ENCODE peak calls at places on chromosomes 6 and 20, in eight cellular contexts. One of them, this sample, is unnamed.

GRCh38 chr6:154923199-154923869 is 71.8 kb upstream of the TIAM2 start:
- DNase-seq in GM12878: no peak
- DNase-seq in neural progenitor cell: peak; percentile 43
- DNase-seq in aorta: no peak
- DNase-seq in lung: no peak
- DNase-seq in osteoblast: no peak
- DNase-seq in H9: peak; percentile 52
- DNase-seq in keratinocyte: no peak
- DNase-seq in this sample: no peak

GRCh38 chr6:165556116-165556843 is 106.8 kb downstream of the PDE10A start:
- DNase-seq in H9: no peak
- DNase-seq in osteoblast: no peak
- DNase-seq in keratinocyte: no peak
- DNase-seq in aorta: no peak
- DNase-seq in GM12878: no peak
- DNase-seq in neural progenitor cell: no peak
- DNase-seq in lung: no peak
- DNase-seq in this sample: no peak

GRCh38 chr6:12403201-12403826 is 113.2 kb downstream of the EDN1 start:
- DNase-seq in osteoblast: peak; percentile 68
- DNase-seq in neural progenitor cell: no peak
- DNase-seq in GM12878: no peak
- DNase-seq in aorta: no peak
- DNase-seq in H9: no peak
- DNase-seq in keratinocyte: no peak
- DNase-seq in lung: no peak
- DNase-seq in this sample: no peak

GRCh38 chr6:104284872-104285271 is 574.8 kb downstream of the HACE1 start:
- DNase-seq in osteoblast: peak; percentile 59
- DNase-seq in keratinocyte: no peak
- DNase-seq in lung: no peak
- DNase-seq in H9: no peak
- DNase-seq in GM12878: no peak
- DNase-seq in aorta: no peak
- DNase-seq in neural progenitor cell: no peak
- DNase-seq in this sample: no peak

GRCh38 chr6:42281570-42281969 is 63.9 kb upstream of the MRPS10 start:
- DNase-seq in H9: no peak
- DNase-seq in aorta: no peak
- DNase-seq in GM12878: no peak
- DNase-seq in keratinocyte: no peak
- DNase-seq in osteoblast: no peak
- DNase-seq in lung: no peak
- DNase-seq in neural progenitor cell: no peak
- DNase-seq in this sample: no peak

GRCh38 chr6:34391023-34391485 is 1.4 kb downstream of the NUDT3 start:
- DNase-seq in keratinocyte: no peak
- DNase-seq in neural progenitor cell: no peak
- DNase-seq in osteoblast: peak; percentile 82
- DNase-seq in H9: no peak
- DNase-seq in lung: peak; percentile 45
- DNase-seq in GM12878: no peak
- DNase-seq in aorta: peak; percentile 59
- DNase-seq in this sample: peak; percentile 54

GRCh38 chr6:129104131-129104530 is 221.2 kb downstream of the LAMA2 start:
- DNase-seq in osteoblast: no peak
- DNase-seq in GM12878: no peak
- DNase-seq in aorta: no peak
- DNase-seq in lung: no peak
- DNase-seq in neural progenitor cell: no peak
- DNase-seq in keratinocyte: peak; percentile 13
- DNase-seq in H9: no peak
- DNase-seq in this sample: no peak

GRCh38 chr6:157267109-157267611 is 56.2 kb downstream of the TMEM242 start:
- DNase-seq in GM12878: no peak
- DNase-seq in osteoblast: peak; percentile 64
- DNase-seq in lung: no peak
- DNase-seq in neural progenitor cell: peak; percentile 30
- DNase-seq in H9: peak; percentile 67
- DNase-seq in aorta: no peak
- DNase-seq in keratinocyte: no peak
- DNase-seq in this sample: no peak

GRCh38 chr6:119350202-119351004 is 842 bp upstream of the MAN1A1 start:
- DNase-seq in aorta: no peak
- DNase-seq in H9: no peak
- DNase-seq in keratinocyte: no peak
- DNase-seq in GM12878: no peak
- DNase-seq in neural progenitor cell: no peak
- DNase-seq in lung: peak; percentile 39
- DNase-seq in osteoblast: peak; percentile 91
- DNase-seq in this sample: no peak

GRCh38 chr6:167574431-167575097 is 249.7 kb downstream of the TTLL2 start:
- DNase-seq in keratinocyte: no peak
- DNase-seq in aorta: peak; percentile 80
- DNase-seq in lung: peak; percentile 28
- DNase-seq in GM12878: no peak
- DNase-seq in osteoblast: no peak
- DNase-seq in H9: no peak
- DNase-seq in neural progenitor cell: no peak
- DNase-seq in this sample: no peak

GRCh38 chr6:127637830-127638229 is 60.9 kb downstream of the C6orf58 start:
- DNase-seq in GM12878: no peak
- DNase-seq in H9: no peak
- DNase-seq in neural progenitor cell: no peak
- DNase-seq in aorta: no peak
- DNase-seq in osteoblast: no peak
- DNase-seq in keratinocyte: no peak
- DNase-seq in lung: no peak
- DNase-seq in this sample: no peak

GRCh38 chr20:56273491-56273890 is 25.0 kb downstream of the MC3R start:
- DNase-seq in neural progenitor cell: no peak
- DNase-seq in keratinocyte: no peak
- DNase-seq in lung: no peak
- DNase-seq in GM12878: no peak
- DNase-seq in osteoblast: no peak
- DNase-seq in aorta: no peak
- DNase-seq in H9: no peak
- DNase-seq in this sample: no peak

GRCh38 chr6:108844135-108844534 is 4.1 kb upstream of the ARMC2 start:
- DNase-seq in GM12878: no peak
- DNase-seq in H9: no peak
- DNase-seq in osteoblast: no peak
- DNase-seq in neural progenitor cell: no peak
- DNase-seq in lung: no peak
- DNase-seq in aorta: no peak
- DNase-seq in keratinocyte: no peak
- DNase-seq in this sample: no peak

GRCh38 chr6:133241901-133242760 is 974 bp downstream of the EYA4 start:
- DNase-seq in neural progenitor cell: peak; percentile 68
- DNase-seq in GM12878: no peak
- DNase-seq in H9: peak; percentile 52
- DNase-seq in lung: no peak
- DNase-seq in osteoblast: peak; percentile 87
- DNase-seq in aorta: no peak
- DNase-seq in keratinocyte: no peak
- DNase-seq in this sample: no peak

GRCh38 chr6:154410619-154411044 is 54.0 kb upstream of the IPCEF1 start:
- DNase-seq in neural progenitor cell: no peak
- DNase-seq in osteoblast: peak; percentile 94
- DNase-seq in lung: peak; percentile 33
- DNase-seq in keratinocyte: peak; percentile 25
- DNase-seq in aorta: peak; percentile 77
- DNase-seq in H9: no peak
- DNase-seq in GM12878: no peak
- DNase-seq in this sample: no peak

GRCh38 chr6:154058963-154059680 is 20.1 kb downstream of the OPRM1 start:
- DNase-seq in keratinocyte: no peak
- DNase-seq in neural progenitor cell: no peak
- DNase-seq in aorta: no peak
- DNase-seq in lung: no peak
- DNase-seq in osteoblast: no peak
- DNase-seq in H9: no peak
- DNase-seq in GM12878: no peak
- DNase-seq in this sample: no peak

GRCh38 chr6:99603421-99604160 is 3.0 kb upstream of the PRDM13 start:
- DNase-seq in lung: no peak
- DNase-seq in GM12878: no peak
- DNase-seq in aorta: no peak
- DNase-seq in neural progenitor cell: peak; percentile 94
- DNase-seq in H9: peak; percentile 80
- DNase-seq in osteoblast: no peak
- DNase-seq in keratinocyte: no peak
- DNase-seq in this sample: peak; percentile 45

GRCh38 chr20:33518071-33518470 is 28.2 kb downstream of the CBFA2T2 start:
- DNase-seq in neural progenitor cell: peak; percentile 33
- DNase-seq in GM12878: no peak
- DNase-seq in osteoblast: no peak
- DNase-seq in H9: no peak
- DNase-seq in aorta: no peak
- DNase-seq in lung: no peak
- DNase-seq in keratinocyte: no peak
- DNase-seq in this sample: no peak

GRCh38 chr6:89596484-89596883 is 42.1 kb downstream of the LYRM2 start:
- DNase-seq in keratinocyte: no peak
- DNase-seq in H9: no peak
- DNase-seq in aorta: no peak
- DNase-seq in neural progenitor cell: no peak
- DNase-seq in GM12878: no peak
- DNase-seq in lung: no peak
- DNase-seq in osteoblast: no peak
- DNase-seq in this sample: no peak

GRCh38 chr20:32472581-32473207 is 112.4 kb downstream of the NOL4L start:
- DNase-seq in osteoblast: peak; percentile 73
- DNase-seq in GM12878: no peak
- DNase-seq in aorta: no peak
- DNase-seq in lung: no peak
- DNase-seq in neural progenitor cell: no peak
- DNase-seq in keratinocyte: no peak
- DNase-seq in H9: no peak
- DNase-seq in this sample: no peak

GRCh38 chr20:32468860-32469259 is 110.7 kb downstream of the ASXL1 start:
- DNase-seq in lung: no peak
- DNase-seq in aorta: no peak
- DNase-seq in GM12878: no peak
- DNase-seq in osteoblast: peak; percentile 43
- DNase-seq in neural progenitor cell: no peak
- DNase-seq in H9: no peak
- DNase-seq in keratinocyte: no peak
- DNase-seq in this sample: no peak

GRCh38 chr20:32470025-32470861 is 112.1 kb downstream of the ASXL1 start:
- DNase-seq in keratinocyte: no peak
- DNase-seq in aorta: no peak
- DNase-seq in lung: peak; percentile 54
- DNase-seq in H9: peak; percentile 85
- DNase-seq in GM12878: no peak
- DNase-seq in osteoblast: peak; percentile 80
- DNase-seq in neural progenitor cell: peak; percentile 64
- DNase-seq in this sample: peak; percentile 69

GRCh38 chr20:32473231-32474008 is 111.7 kb downstream of the NOL4L start:
- DNase-seq in GM12878: no peak
- DNase-seq in osteoblast: peak; percentile 56
- DNase-seq in H9: no peak
- DNase-seq in lung: no peak
- DNase-seq in keratinocyte: no peak
- DNase-seq in neural progenitor cell: peak; percentile 73
- DNase-seq in aorta: no peak
- DNase-seq in this sample: peak; percentile 63

DNA sequence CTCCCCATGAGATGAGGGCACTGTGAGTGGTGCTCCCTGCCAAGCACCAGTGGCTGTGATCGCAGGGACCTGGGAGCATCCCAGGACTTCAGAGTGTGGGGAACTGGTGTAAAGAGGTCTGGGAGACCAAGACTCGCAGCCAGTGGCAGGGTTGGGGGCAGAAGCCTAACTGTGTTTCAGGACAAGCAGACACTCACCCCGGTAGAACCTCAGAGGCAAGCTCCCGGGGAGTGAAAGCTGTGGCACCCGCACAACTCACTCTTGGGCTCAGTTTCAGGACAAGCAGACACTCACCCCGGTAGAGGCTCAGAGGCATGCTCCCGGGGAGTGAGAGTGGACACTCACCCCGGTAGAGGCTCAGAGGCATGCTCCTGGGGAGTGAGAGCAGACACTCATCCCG is 112.8 kb downstream of the ASXL1 start:
- DNase-seq in keratinocyte: no peak
- DNase-seq in H9: no peak
- DNase-seq in lung: no peak
- DNase-seq in osteoblast: peak; percentile 56
- DNase-seq in neural progenitor cell: no peak
- DNase-seq in aorta: no peak
- DNase-seq in GM12878: no peak
- DNase-seq in this sample: no peak
- H3K4me1 ChIP-seq in keratinocyte: peaks cover 7% of the 10 kb centered on the region
- H3K4me1 ChIP-seq in H9: no peaks in the 10 kb centered on the region
- H3K4me1 ChIP-seq in lung: peaks cover 2% of the 10 kb centered on the region
- H3K4me1 ChIP-seq in osteoblast: peaks cover 19% of the 10 kb centered on the region
- H3K4me1 ChIP-seq in neural progenitor cell: peaks cover 34% of the 10 kb centered on the region
- H3K4me1 ChIP-seq in aorta: no peaks in the 10 kb centered on the region
- H3K4me1 ChIP-seq in GM12878: peaks cover 11% of the 10 kb centered on the region
- H3K4me1 ChIP-seq in this sample: peaks cover 45% of the 10 kb centered on the region

GRCh38 chr20:36839150-36839549 is 36.8 kb upstream of the TLDC2 start:
- DNase-seq in H9: no peak
- DNase-seq in lung: no peak
- DNase-seq in keratinocyte: no peak
- DNase-seq in osteoblast: peak; percentile 4
- DNase-seq in GM12878: no peak
- DNase-seq in aorta: no peak
- DNase-seq in neural progenitor cell: no peak
- DNase-seq in this sample: no peak
- H3K4me1 ChIP-seq in H9: no peaks in the 10 kb centered on the region
- H3K4me1 ChIP-seq in lung: no peaks in the 10 kb centered on the region
- H3K4me1 ChIP-seq in keratinocyte: peaks cover 42% of the 10 kb centered on the region
- H3K4me1 ChIP-seq in osteoblast: peaks cover 16% of the 10 kb centered on the region
- H3K4me1 ChIP-seq in GM12878: peaks cover 44% of the 10 kb centered on the region
- H3K4me1 ChIP-seq in aorta: no peaks in the 10 kb centered on the region
- H3K4me1 ChIP-seq in neural progenitor cell: peaks cover 11% of the 10 kb centered on the region
- H3K4me1 ChIP-seq in this sample: no peaks in the 10 kb centered on the region

DNA sequence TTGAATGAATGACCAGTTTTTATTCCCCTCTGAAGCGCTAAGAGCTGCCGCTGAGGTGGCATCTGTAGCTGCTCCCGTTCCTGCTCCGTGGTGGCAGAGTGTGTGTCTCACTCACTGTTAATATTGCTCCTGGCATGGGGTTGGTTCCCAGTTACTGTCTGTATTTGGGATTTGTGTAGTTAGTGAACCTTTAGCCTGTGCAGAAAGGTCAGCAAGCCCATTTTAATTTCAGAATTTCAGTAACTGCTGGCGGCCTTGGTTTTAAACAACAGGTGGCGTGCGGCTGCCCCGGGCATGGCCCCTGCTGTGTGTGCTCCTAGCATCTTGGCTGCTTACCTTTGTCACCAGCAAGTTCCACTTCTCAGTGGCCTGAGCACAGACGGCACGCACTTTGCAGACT is 54.1 kb upstream of the SLC22A1 start:
- DNase-seq in aorta: no peak
- DNase-seq in osteoblast: no peak
- DNase-seq in keratinocyte: no peak
- DNase-seq in GM12878: no peak
- DNase-seq in lung: no peak
- DNase-seq in H9: no peak
- DNase-seq in neural progenitor cell: no peak
- DNase-seq in this sample: peak; percentile 67
- H3K4me1 ChIP-seq in aorta: no peaks in the 10 kb centered on the region
- H3K4me1 ChIP-seq in osteoblast: no peaks in the 10 kb centered on the region
- H3K4me1 ChIP-seq in keratinocyte: no peaks in the 10 kb centered on the region
- H3K4me1 ChIP-seq in GM12878: peaks cover 27% of the 10 kb centered on the region
- H3K4me1 ChIP-seq in lung: no peaks in the 10 kb centered on the region
- H3K4me1 ChIP-seq in H9: no peaks in the 10 kb centered on the region
- H3K4me1 ChIP-seq in neural progenitor cell: no peaks in the 10 kb centered on the region
- H3K4me1 ChIP-seq in this sample: peaks cover 23% of the 10 kb centered on the region

GRCh38 chr20:51740838-51741237 is 27.4 kb downstream of the ATP9A start:
- DNase-seq in GM12878: no peak
- DNase-seq in aorta: no peak
- DNase-seq in H9: no peak
- DNase-seq in osteoblast: no peak
- DNase-seq in keratinocyte: no peak
- DNase-seq in lung: no peak
- DNase-seq in neural progenitor cell: no peak
- DNase-seq in this sample: no peak
- H3K4me1 ChIP-seq in GM12878: no peaks in the 10 kb centered on the region
- H3K4me1 ChIP-seq in aorta: no peaks in the 10 kb centered on the region
- H3K4me1 ChIP-seq in H9: no peaks in the 10 kb centered on the region
- H3K4me1 ChIP-seq in osteoblast: peaks cover 15% of the 10 kb centered on the region
- H3K4me1 ChIP-seq in keratinocyte: peaks cover 7% of the 10 kb centered on the region
- H3K4me1 ChIP-seq in lung: no peaks in the 10 kb centered on the region
- H3K4me1 ChIP-seq in neural progenitor cell: peaks cover 6% of the 10 kb centered on the region
- H3K4me1 ChIP-seq in this sample: peaks cover 13% of the 10 kb centered on the region

This sample was measured in right lobe of liver.